ENCODE peak calls at places on chromosomes 11 and 22, in five cellular contexts. B, K, J, O and D are unnamed samples.

GRCh38 chr11:134939905-134940304 is 527.9 kb upstream of the B3GAT1 start:
- DNase-seq in K (no peak), J (peak), O (no peak), B (peak), D (no peak)

GRCh38 chr22:40404251-40405177 is 34.1 kb downstream of the SGSM3 start:
- DNase-seq in J (no peak), K (no peak), B (no peak), O (no peak), D (no peak)

GRCh38 chr22:19879651-19879995 is 24.9 kb upstream of the GNB1L start:
- DNase-seq in K (no peak), B (no peak), O (no peak), J (no peak), D (no peak)

GRCh38 chr11:13462311-13462927 is 603 bp downstream of the BTBD10 start:
- DNase-seq in O (no peak), J (peak), K (peak), B (peak), D (peak)

GRCh38 chr11:44178381-44178780 is 82.9 kb downstream of the EXT2 start:
- DNase-seq in O (no peak), B (peak), K (peak), J (no peak), D (no peak)

GRCh38 chr11:68947151-68947550 is 33.6 kb downstream of the MRGPRD start:
- DNase-seq in B (no peak), K (no peak), J (no peak), O (no peak), D (no peak)

GRCh38 chr11:57597971-57598830 is 716 bp downstream of the SERPING1 start:
- DNase-seq in K (no peak), B (peak), O (no peak), J (peak), D (peak)

GRCh38 chr11:68296344-68297051 is 15.9 kb upstream of the LRP5 start:
- DNase-seq in K (no peak), O (no peak), B (no peak), J (no peak), D (no peak)

GRCh38 chr22:41447435-41448188 is 1.0 kb upstream of the TOB2 start:
- DNase-seq in O (no peak), J (peak), K (no peak), B (peak), D (peak)

GRCh38 chr22:27797793-27798525 is 3.6 kb downstream of the MN1 start:
- DNase-seq in O (no peak), B (no peak), J (no peak), K (no peak), D (no peak)